ENCODE peak calls at places on chromosomes 12 and 14, in six cellular contexts. Q, R, A, J, L and Z are unnamed samples.
A peak's percentile ranks its signal among the peaks of the same experiment; 100 is the strongest.

GRCh38 chr12:89225401-89225800 is 126.9 kb downstream of the DUSP6 start:
- DNase-seq in Q (peak; percentile 27), R (no peak), A (peak; percentile 54), J (no peak), L (no peak), Z (no peak)

GRCh38 chr12:87382959-87383591 is 646.1 kb downstream of the C12orf50 start:
- DNase-seq in Q (no peak), R (no peak), A (no peak), J (no peak), L (no peak), Z (no peak)

GRCh38 chr14:66360526-66360925 is 125.6 kb upstream of the CCDC196 start:
- DNase-seq in Q (no peak), R (no peak), A (no peak), J (no peak), L (no peak), Z (no peak)

GRCh38 chr14:37252434-37252833 is 54.7 kb downstream of the MIPOL1 start:
- DNase-seq in Q (no peak), R (no peak), A (no peak), J (no peak), L (no peak), Z (no peak)

GRCh38 chr12:1644523-1645438 is 15.8 kb downstream of the WNT5B start:
- DNase-seq in Q (peak; percentile 65), R (no peak), A (peak; percentile 65), J (peak; percentile 79), L (peak; percentile 88), Z (no peak)

GRCh38 chr12:27273114-27273513 is 29.0 kb downstream of the STK38L start:
- DNase-seq in Q (no peak), R (no peak), A (no peak), J (no peak), L (no peak), Z (no peak)

GRCh38 chr14:24851837-24852236 is 198.1 kb downstream of the STXBP6 start:
- DNase-seq in Q (no peak), R (no peak), A (no peak), J (no peak), L (no peak), Z (no peak)

GRCh38 chr14:103296987-103297386 is 37.0 kb upstream of the EIF5 start:
- DNase-seq in Q (no peak), R (no peak), A (peak; percentile 29), J (no peak), L (no peak), Z (no peak)

GRCh38 chr12:27777141-27777540 is 2.9 kb upstream of the KLHL42 start:
- DNase-seq in Q (no peak), R (no peak), A (no peak), J (no peak), L (no peak), Z (no peak)

GRCh38 chr14:68678471-68678870 is 114.4 kb downstream of the ZFP36L1 start:
- DNase-seq in Q (no peak), R (no peak), A (no peak), J (no peak), L (no peak), Z (no peak)

GRCh38 chr14:51302319-51303030 is 62.4 kb downstream of the TMX1 start:
- DNase-seq in Q (no peak), R (no peak), A (no peak), J (no peak), L (no peak), Z (no peak)

GRCh38 chr12:80714055-80714454 is 2.7 kb upstream of the MYF5 start:
- DNase-seq in Q (peak; percentile 13), R (no peak), A (no peak), J (no peak), L (no peak), Z (no peak)

GRCh38 chr14:94157195-94157594 is 16.9 kb upstream of the PPP4R4 start:
- DNase-seq in Q (no peak), R (no peak), A (no peak), J (no peak), L (no peak), Z (no peak)

GRCh38 chr14:76759589-76759988 is 1.7 kb upstream of the VASH1 start:
- DNase-seq in Q (no peak), R (no peak), A (no peak), J (no peak), L (no peak), Z (no peak)

GRCh38 chr12:49232940-49233841 is 31.7 kb upstream of the TUBA1C start:
- DNase-seq in Q (peak; percentile 37), R (peak; percentile 89), A (peak; percentile 49), J (peak; percentile 40), L (peak; percentile 85), Z (no peak)

GRCh38 chr12:111546758-111547383 is 52.2 kb downstream of the ATXN2 start:
- DNase-seq in Q (no peak), R (no peak), A (no peak), J (no peak), L (no peak), Z (no peak)

GRCh38 chr12:67663121-67663520 is 14.6 kb downstream of the DYRK2 start:
- DNase-seq in Q (no peak), R (no peak), A (no peak), J (no peak), L (no peak), Z (no peak)

GRCh38 chr12:127060310-127060847 is 1206.6 kb upstream of the TMEM132C start:
- DNase-seq in Q (no peak), R (peak; percentile 79), A (no peak), J (no peak), L (no peak), Z (no peak)

GRCh38 chr12:117063162-117063911 is 35.9 kb downstream of the TESC start:
- DNase-seq in Q (no peak), R (no peak), A (peak; percentile 58), J (peak; percentile 30), L (no peak), Z (no peak)

GRCh38 chr12:107318804-107319535 is 225.6 kb upstream of the CRY1 start:
- DNase-seq in Q (peak; percentile 23), R (no peak), A (no peak), J (no peak), L (peak; percentile 60), Z (no peak)

GRCh38 chr14:82999802-83000201 is 1466.1 kb upstream of the SEL1L start:
- DNase-seq in Q (no peak), R (no peak), A (no peak), J (no peak), L (no peak), Z (no peak)

GRCh38 chr12:64018524-64018923 is 174.0 kb downstream of the SRGAP1 start:
- DNase-seq in Q (no peak), R (no peak), A (no peak), J (no peak), L (no peak), Z (no peak)

DNA sequence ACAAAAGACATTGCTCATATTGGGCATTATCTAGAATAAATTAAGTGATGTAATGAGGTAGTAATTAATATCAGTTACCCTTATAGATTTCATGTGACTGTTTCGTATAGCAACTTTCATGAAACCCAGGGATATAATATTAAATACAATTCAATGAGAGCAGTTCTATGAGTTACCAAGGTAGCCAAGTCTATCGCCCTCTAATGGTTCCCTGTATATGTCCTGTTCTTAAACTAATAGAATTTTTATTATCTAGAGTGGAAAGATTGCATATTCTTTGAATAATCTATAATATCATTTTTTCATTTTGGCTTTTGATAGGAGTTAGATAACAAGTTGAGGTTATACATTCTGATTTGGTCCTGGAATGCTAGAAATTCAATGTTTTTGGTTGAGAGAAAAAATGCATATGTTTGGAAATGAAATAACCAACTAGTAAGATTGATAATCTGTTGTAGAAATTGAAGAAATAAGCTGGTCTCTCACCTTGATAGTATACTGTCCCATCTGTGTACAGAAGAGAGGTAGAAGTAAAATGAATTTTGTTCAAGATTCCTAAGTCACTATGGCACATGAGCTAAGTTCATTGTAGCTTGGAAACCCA is 59.7 kb downstream of the SCFD1 start:
- DNase-seq in Q (no peak), R (no peak), A (no peak), J (no peak), L (no peak), Z (no peak)
- TF ChIP-seq CTCF in Q (no peak), R (no peak), A (no peak), J (no peak), L (no peak), Z (peak; percentile 76)

GRCh38 chr12:115755752-115756140 is 521.7 kb downstream of the MED13L start:
- DNase-seq in Q (no peak), R (no peak), A (no peak), J (no peak), L (no peak), Z (no peak)

GRCh38 chr12:115752151-115752550 is 525.3 kb downstream of the MED13L start:
- DNase-seq in Q (no peak), R (no peak), A (no peak), J (no peak), L (no peak), Z (no peak)

GRCh38 chr12:115750340-115750739 is 527.2 kb downstream of the MED13L start:
- DNase-seq in Q (no peak), R (no peak), A (no peak), J (no peak), L (no peak), Z (no peak)

GRCh38 chr12:115755061-115755751 is 522.3 kb downstream of the MED13L start:
- DNase-seq in Q (no peak), R (no peak), A (no peak), J (no peak), L (no peak), Z (no peak)

GRCh38 chr12:115752913-115753726 is 524.4 kb downstream of the MED13L start:
- DNase-seq in Q (no peak), R (peak; percentile 28), A (no peak), J (peak; percentile 22), L (no peak), Z (no peak)
- TF ChIP-seq CTCF in Q (peak; percentile 71), R (peak; percentile 57), A (peak; percentile 59), J (peak; percentile 80), L (peak; percentile 59), Z (peak; percentile 91)

DNA sequence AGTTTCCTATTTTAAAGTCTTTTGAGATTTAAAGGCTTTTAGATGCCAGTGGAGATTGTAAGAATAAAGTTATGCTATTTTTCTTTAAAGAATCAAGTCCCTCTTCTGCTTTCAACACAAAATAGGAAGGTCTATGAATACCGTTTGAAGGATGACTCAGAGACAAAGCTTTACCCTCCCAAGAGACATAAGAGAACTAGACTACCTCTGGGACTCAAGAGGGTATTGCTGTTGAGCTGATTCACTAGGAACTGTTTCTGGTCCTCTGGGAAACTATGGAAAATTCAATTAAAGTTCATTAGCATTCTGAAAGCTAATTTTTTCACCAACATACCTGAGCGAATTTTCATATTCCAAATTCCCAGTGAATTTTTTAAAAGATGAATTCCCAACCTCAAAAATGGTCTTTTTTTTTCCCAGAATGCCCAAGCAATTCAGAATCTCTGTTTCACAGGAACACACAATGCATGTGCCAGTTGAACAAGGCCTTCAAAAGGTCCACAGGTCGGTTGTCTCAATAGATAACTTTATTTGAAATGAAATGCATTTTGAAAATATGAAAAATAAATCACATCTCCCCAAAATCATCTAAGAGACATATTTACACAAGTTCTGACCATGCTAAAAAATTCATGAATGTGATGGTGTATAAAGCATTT is 6.5 kb downstream of the PHLDA1 start:
- DNase-seq in Q (no peak), R (no peak), A (no peak), J (no peak), L (no peak), Z (no peak)
- TF ChIP-seq CTCF in Q (no peak), R (no peak), A (no peak), J (no peak), L (no peak), Z (no peak)

DNA sequence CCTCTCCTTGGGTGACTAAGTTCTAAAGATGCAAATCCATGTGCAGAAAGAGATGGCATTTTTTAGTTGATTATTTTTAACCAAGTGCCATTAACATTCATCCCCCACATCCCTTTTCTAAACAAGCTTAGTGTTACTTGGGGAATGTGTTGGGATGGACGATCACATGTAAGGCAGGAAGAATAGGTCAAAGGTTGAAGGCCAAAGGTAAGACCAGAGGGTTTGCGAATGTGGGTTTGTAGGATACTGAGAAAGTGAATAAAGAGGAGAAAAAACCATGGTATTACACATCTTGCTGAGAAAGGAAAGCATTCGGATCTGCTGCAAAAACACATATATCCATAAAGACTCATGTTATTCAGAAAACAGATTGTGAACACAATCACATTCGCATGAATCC is 111.6 kb downstream of the GCH1 start:
- DNase-seq in Q (no peak), R (no peak), A (no peak), J (no peak), L (no peak), Z (no peak)
- TF ChIP-seq CTCF in Q (no peak), R (no peak), A (no peak), J (no peak), L (no peak), Z (no peak)